ENCODE peak calls at places on chromosomes 16 and 17, in six cellular contexts. One of them, this sample, is unnamed.

GRCh38 chr17:29593546-29594440 is 861 bp downstream of the ANKRD13B start:
- DNase-seq in pancreas: no peak
- DNase-seq in GM23338: peak
- DNase-seq in WERI-Rb-1: peak
- DNase-seq in fibroblast of the aortic adventitia: no peak
- DNase-seq in lower lobe of right lung: peak
- DNase-seq in this sample: no peak

GRCh38 chr17:76024353-76024752 is 2.8 kb downstream of the EVPL start:
- DNase-seq in pancreas: no peak
- DNase-seq in WERI-Rb-1: no peak
- DNase-seq in GM23338: no peak
- DNase-seq in lower lobe of right lung: no peak
- DNase-seq in fibroblast of the aortic adventitia: no peak
- DNase-seq in this sample: no peak

GRCh38 chr16:11497851-11498289 is 88.8 kb downstream of the LITAF start:
- DNase-seq in WERI-Rb-1: peak
- DNase-seq in fibroblast of the aortic adventitia: peak
- DNase-seq in pancreas: no peak
- DNase-seq in lower lobe of right lung: no peak
- DNase-seq in GM23338: no peak
- DNase-seq in this sample: peak

GRCh38 chr17:74960739-74961342 is 11.7 kb downstream of the HID1 start:
- DNase-seq in fibroblast of the aortic adventitia: peak
- DNase-seq in pancreas: no peak
- DNase-seq in WERI-Rb-1: peak
- DNase-seq in lower lobe of right lung: peak
- DNase-seq in GM23338: peak
- DNase-seq in this sample: peak

GRCh38 chr16:66223176-66223780 is 143.2 kb upstream of the CDH5 start:
- DNase-seq in pancreas: no peak
- DNase-seq in lower lobe of right lung: no peak
- DNase-seq in WERI-Rb-1: no peak
- DNase-seq in fibroblast of the aortic adventitia: peak
- DNase-seq in GM23338: no peak
- DNase-seq in this sample: peak

GRCh38 chr17:27882162-27882840 is 10.9 kb downstream of the LYRM9 start:
- DNase-seq in pancreas: no peak
- DNase-seq in fibroblast of the aortic adventitia: no peak
- DNase-seq in lower lobe of right lung: no peak
- DNase-seq in WERI-Rb-1: no peak
- DNase-seq in GM23338: no peak
- DNase-seq in this sample: no peak

GRCh38 chr16:48047273-48047672 is 108.5 kb downstream of the ABCC12 start:
- DNase-seq in pancreas: no peak
- DNase-seq in WERI-Rb-1: no peak
- DNase-seq in lower lobe of right lung: no peak
- DNase-seq in fibroblast of the aortic adventitia: no peak
- DNase-seq in GM23338: no peak
- DNase-seq in this sample: no peak

GRCh38 chr17:45107286-45107685 is 25.0 kb downstream of the PLCD3 start:
- DNase-seq in pancreas: no peak
- DNase-seq in WERI-Rb-1: no peak
- DNase-seq in lower lobe of right lung: no peak
- DNase-seq in GM23338: no peak
- DNase-seq in fibroblast of the aortic adventitia: no peak
- DNase-seq in this sample: no peak

GRCh38 chr16:88005968-88006367 is 54.7 kb downstream of the BANP start:
- DNase-seq in lower lobe of right lung: no peak
- DNase-seq in WERI-Rb-1: no peak
- DNase-seq in pancreas: no peak
- DNase-seq in GM23338: no peak
- DNase-seq in fibroblast of the aortic adventitia: no peak
- DNase-seq in this sample: no peak

GRCh38 chr16:85991425-85991824 is 92.5 kb downstream of the IRF8 start:
- DNase-seq in lower lobe of right lung: no peak
- DNase-seq in pancreas: no peak
- DNase-seq in GM23338: no peak
- DNase-seq in WERI-Rb-1: no peak
- DNase-seq in fibroblast of the aortic adventitia: no peak
- DNase-seq in this sample: no peak

GRCh38 chr17:43169561-43170139 is 1.4 kb upstream of the NBR1 start:
- DNase-seq in GM23338: peak
- DNase-seq in pancreas: no peak
- DNase-seq in lower lobe of right lung: peak
- DNase-seq in WERI-Rb-1: peak
- DNase-seq in fibroblast of the aortic adventitia: peak
- DNase-seq in this sample: peak

GRCh38 chr17:28726396-28726911 is 421 bp upstream of the TLCD1 start:
- DNase-seq in GM23338: peak
- DNase-seq in lower lobe of right lung: no peak
- DNase-seq in pancreas: peak
- DNase-seq in WERI-Rb-1: peak
- DNase-seq in fibroblast of the aortic adventitia: peak
- DNase-seq in this sample: peak

GRCh38 chr16:49833055-49833454 is 22.9 kb downstream of the ZNF423 start:
- DNase-seq in fibroblast of the aortic adventitia: peak
- DNase-seq in pancreas: no peak
- DNase-seq in lower lobe of right lung: peak
- DNase-seq in GM23338: peak
- DNase-seq in WERI-Rb-1: no peak
- DNase-seq in this sample: peak

GRCh38 chr17:45389354-45389753 is 43.3 kb downstream of the ARHGAP27 start:
- DNase-seq in GM23338: no peak
- DNase-seq in WERI-Rb-1: no peak
- DNase-seq in pancreas: no peak
- DNase-seq in lower lobe of right lung: no peak
- DNase-seq in fibroblast of the aortic adventitia: no peak
- DNase-seq in this sample: no peak

GRCh38 chr17:77737442-77738265 is 220.8 kb upstream of the TNRC6C start:
- DNase-seq in fibroblast of the aortic adventitia: no peak
- DNase-seq in lower lobe of right lung: no peak
- DNase-seq in WERI-Rb-1: no peak
- DNase-seq in GM23338: no peak
- DNase-seq in pancreas: no peak
- DNase-seq in this sample: no peak

GRCh38 chr17:17669081-17669850 is 12.0 kb upstream of the RAI1 start:
- DNase-seq in WERI-Rb-1: no peak
- DNase-seq in pancreas: no peak
- DNase-seq in GM23338: no peak
- DNase-seq in fibroblast of the aortic adventitia: peak
- DNase-seq in lower lobe of right lung: no peak
- DNase-seq in this sample: no peak

GRCh38 chr17:64599187-64599676 is 62.9 kb downstream of the SMURF2 start:
- DNase-seq in GM23338: peak
- DNase-seq in fibroblast of the aortic adventitia: no peak
- DNase-seq in pancreas: no peak
- DNase-seq in lower lobe of right lung: peak
- DNase-seq in WERI-Rb-1: no peak
- DNase-seq in this sample: no peak

GRCh38 chr16:84239186-84239790 is 524 bp downstream of the KCNG4 start:
- DNase-seq in fibroblast of the aortic adventitia: peak
- DNase-seq in GM23338: no peak
- DNase-seq in pancreas: no peak
- DNase-seq in WERI-Rb-1: no peak
- DNase-seq in lower lobe of right lung: no peak
- DNase-seq in this sample: peak

GRCh38 chr16:73047221-73047535 is 750 bp downstream of the ZFHX3 start:
- DNase-seq in GM23338: no peak
- DNase-seq in WERI-Rb-1: no peak
- DNase-seq in pancreas: no peak
- DNase-seq in fibroblast of the aortic adventitia: peak
- DNase-seq in lower lobe of right lung: no peak
- DNase-seq in this sample: peak

GRCh38 chr16:69613283-69614154 is 47.8 kb downstream of the NFAT5 start:
- DNase-seq in fibroblast of the aortic adventitia: peak
- DNase-seq in pancreas: no peak
- DNase-seq in WERI-Rb-1: peak
- DNase-seq in lower lobe of right lung: no peak
- DNase-seq in GM23338: no peak
- DNase-seq in this sample: peak

GRCh38 chr16:13999895-14000425 is 71.2 kb upstream of the MRTFB start:
- DNase-seq in fibroblast of the aortic adventitia: no peak
- DNase-seq in pancreas: no peak
- DNase-seq in GM23338: no peak
- DNase-seq in WERI-Rb-1: no peak
- DNase-seq in lower lobe of right lung: no peak
- DNase-seq in this sample: no peak

GRCh38 chr17:66142428-66142827 is 49.5 kb downstream of the CEP112 start:
- DNase-seq in fibroblast of the aortic adventitia: no peak
- DNase-seq in WERI-Rb-1: no peak
- DNase-seq in GM23338: no peak
- DNase-seq in lower lobe of right lung: no peak
- DNase-seq in pancreas: no peak
- DNase-seq in this sample: no peak

GRCh38 chr16:24635900-24636610 is 93.4 kb upstream of the TNRC6A start:
- DNase-seq in fibroblast of the aortic adventitia: peak
- DNase-seq in lower lobe of right lung: peak
- DNase-seq in WERI-Rb-1: no peak
- DNase-seq in GM23338: no peak
- DNase-seq in pancreas: peak
- DNase-seq in this sample: peak

GRCh38 chr17:34383225-34383615 is 20.2 kb upstream of the CCL1 start:
- DNase-seq in WERI-Rb-1: no peak
- DNase-seq in lower lobe of right lung: no peak
- DNase-seq in GM23338: no peak
- DNase-seq in fibroblast of the aortic adventitia: no peak
- DNase-seq in pancreas: no peak
- DNase-seq in this sample: no peak

GRCh38 chr17:34379876-34380275 is 16.8 kb upstream of the CCL1 start:
- DNase-seq in pancreas: no peak
- DNase-seq in fibroblast of the aortic adventitia: peak
- DNase-seq in GM23338: no peak
- DNase-seq in lower lobe of right lung: no peak
- DNase-seq in WERI-Rb-1: no peak
- DNase-seq in this sample: no peak

GRCh38 chr17:34384271-34384670 is 21.2 kb upstream of the CCL1 start:
- DNase-seq in pancreas: no peak
- DNase-seq in lower lobe of right lung: no peak
- DNase-seq in GM23338: no peak
- DNase-seq in fibroblast of the aortic adventitia: no peak
- DNase-seq in WERI-Rb-1: no peak
- DNase-seq in this sample: no peak

GRCh38 chr17:34384822-34385605 is 22.0 kb upstream of the CCL1 start:
- DNase-seq in pancreas: no peak
- DNase-seq in fibroblast of the aortic adventitia: no peak
- DNase-seq in WERI-Rb-1: no peak
- DNase-seq in GM23338: no peak
- DNase-seq in lower lobe of right lung: no peak
- DNase-seq in this sample: no peak

GRCh38 chr17:34382586-34383224 is 19.7 kb upstream of the CCL1 start:
- DNase-seq in WERI-Rb-1: no peak
- DNase-seq in pancreas: no peak
- DNase-seq in GM23338: no peak
- DNase-seq in fibroblast of the aortic adventitia: peak
- DNase-seq in lower lobe of right lung: no peak
- DNase-seq in this sample: no peak
- TF ChIP-seq CTCF in WERI-Rb-1: no peak
- TF ChIP-seq CTCF in pancreas: no peak
- TF ChIP-seq CTCF in GM23338: no peak
- TF ChIP-seq CTCF in fibroblast of the aortic adventitia: no peak
- TF ChIP-seq CTCF in lower lobe of right lung: no peak
- TF ChIP-seq CTCF in this sample: no peak

GRCh38 chr17:48626202-48626469 is at the start of gene HOXB9:
- DNase-seq in GM23338: no peak
- DNase-seq in fibroblast of the aortic adventitia: no peak
- DNase-seq in pancreas: no peak
- DNase-seq in WERI-Rb-1: no peak
- DNase-seq in lower lobe of right lung: no peak
- DNase-seq in this sample: no peak

GRCh38 chr17:48624544-48625501 is 1.3 kb downstream of the HOXB9 start:
- DNase-seq in GM23338: peak
- DNase-seq in lower lobe of right lung: no peak
- DNase-seq in fibroblast of the aortic adventitia: no peak
- DNase-seq in WERI-Rb-1: peak
- DNase-seq in pancreas: no peak
- DNase-seq in this sample: no peak

GRCh38 chr17:48624118-48624517 is 2.0 kb downstream of the HOXB9 start:
- DNase-seq in lower lobe of right lung: no peak
- DNase-seq in WERI-Rb-1: no peak
- DNase-seq in GM23338: no peak
- DNase-seq in pancreas: no peak
- DNase-seq in fibroblast of the aortic adventitia: no peak
- DNase-seq in this sample: no peak

GRCh38 chr17:48626470-48627241 is 498 bp upstream of the HOXB9 start:
- DNase-seq in WERI-Rb-1: no peak
- DNase-seq in pancreas: no peak
- DNase-seq in lower lobe of right lung: no peak
- DNase-seq in fibroblast of the aortic adventitia: no peak
- DNase-seq in GM23338: peak
- DNase-seq in this sample: no peak

GRCh38 chr17:48625502-48626201 is 506 bp downstream of the HOXB9 start:
- DNase-seq in GM23338: peak
- DNase-seq in WERI-Rb-1: peak
- DNase-seq in lower lobe of right lung: no peak
- DNase-seq in fibroblast of the aortic adventitia: no peak
- DNase-seq in pancreas: no peak
- DNase-seq in this sample: no peak
- H3K4me3 ChIP-seq in GM23338: peak
- H3K4me3 ChIP-seq in WERI-Rb-1: peak
- H3K4me3 ChIP-seq in lower lobe of right lung: peak
- H3K4me3 ChIP-seq in fibroblast of the aortic adventitia: peak
- H3K4me3 ChIP-seq in pancreas: no peak
- H3K4me3 ChIP-seq in this sample: no peak

GRCh38 chr16:81214745-81215166 is 23.7 kb upstream of the BCO1 start:
- DNase-seq in pancreas: no peak
- DNase-seq in WERI-Rb-1: no peak
- DNase-seq in lower lobe of right lung: no peak
- DNase-seq in GM23338: peak
- DNase-seq in fibroblast of the aortic adventitia: peak
- DNase-seq in this sample: no peak
- TF ChIP-seq CTCF in pancreas: no peak
- TF ChIP-seq CTCF in WERI-Rb-1: peak
- TF ChIP-seq CTCF in lower lobe of right lung: peak
- TF ChIP-seq CTCF in GM23338: peak
- TF ChIP-seq CTCF in fibroblast of the aortic adventitia: peak
- TF ChIP-seq CTCF in this sample: peak

DNA sequence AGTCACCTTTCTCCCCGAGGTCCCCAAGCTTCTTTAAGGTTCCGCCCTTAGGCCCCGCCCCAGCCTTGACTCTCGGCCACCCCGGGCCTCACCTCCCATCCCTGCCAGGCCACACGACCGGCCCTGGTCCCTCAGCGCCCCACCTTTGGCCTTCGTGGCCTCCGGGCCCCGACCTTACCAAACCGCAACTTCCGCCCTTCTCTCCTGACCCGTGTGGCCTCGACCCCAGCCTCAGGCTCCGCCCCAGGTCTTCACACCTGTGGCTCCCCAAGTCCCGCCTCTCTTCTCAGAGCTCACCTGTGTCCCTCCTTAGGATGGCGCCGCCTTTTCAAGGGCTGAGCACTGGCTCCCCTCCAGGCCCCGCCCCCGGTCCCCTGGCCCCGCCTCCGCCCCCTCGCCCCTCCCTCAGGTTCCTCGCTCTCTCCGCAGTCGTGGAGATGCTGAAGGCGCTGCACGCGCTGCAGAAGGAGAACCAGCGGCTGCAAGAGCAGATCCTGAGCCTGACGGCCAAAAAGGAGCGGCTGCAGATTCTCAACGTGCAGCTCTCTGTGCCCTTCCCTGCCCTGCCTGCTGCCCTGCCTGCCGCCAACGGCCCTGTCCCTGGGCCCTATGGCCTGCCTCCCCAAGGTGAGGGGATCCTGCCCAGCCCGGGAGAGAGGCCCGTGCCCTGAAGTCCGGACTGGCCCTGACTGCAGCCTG is 10.0 kb upstream of the CISD3 start:
- DNase-seq in fibroblast of the aortic adventitia: no peak
- DNase-seq in GM23338: peak
- DNase-seq in lower lobe of right lung: no peak
- DNase-seq in pancreas: peak
- DNase-seq in WERI-Rb-1: no peak
- DNase-seq in this sample: no peak
- H3K4me3 ChIP-seq in fibroblast of the aortic adventitia: no peak
- H3K4me3 ChIP-seq in GM23338: peak
- H3K4me3 ChIP-seq in lower lobe of right lung: no peak
- H3K4me3 ChIP-seq in pancreas: no peak
- H3K4me3 ChIP-seq in WERI-Rb-1: no peak
- H3K4me3 ChIP-seq in this sample: no peak

This sample was measured in foreskin fibroblast.